ENCODE peak calls at places on chromosomes 13 and 19, in four cellular contexts. J, X, Z and A are unnamed samples. For H3K4me1, the result is how much of the 10 kb centered on the place peaks cover.

GRCh38 chr19:15464394-15465385 is at the start of gene RASAL3:
- DNase-seq in J (no peak), X (no peak), Z (peak), A (no peak)

GRCh38 chr13:107743983-107744382 is 471.4 kb downstream of the LIG4 start:
- DNase-seq in J (no peak), X (no peak), Z (no peak), A (no peak)

GRCh38 chr13:67736646-67737420 is 506.7 kb upstream of the PCDH9 start:
- DNase-seq in J (peak), X (no peak), Z (peak), A (no peak)

GRCh38 chr13:95603887-95604533 is 40.5 kb downstream of the DZIP1 start:
- DNase-seq in J (no peak), X (no peak), Z (no peak), A (no peak)

GRCh38 chr13:48985751-48986150 is 10.0 kb downstream of the FNDC3A start:
- DNase-seq in J (no peak), X (no peak), Z (no peak), A (no peak)

GRCh38 chr19:32397736-32398135 is 7.8 kb upstream of the DPY19L3 start:
- DNase-seq in J (no peak), X (no peak), Z (no peak), A (no peak)

GRCh38 chr13:75514080-75515040 is 23.3 kb downstream of the COMMD6 start:
- DNase-seq in J (no peak), X (no peak), Z (no peak), A (no peak)

GRCh38 chr19:2577722-2578335 is 101.9 kb downstream of the GADD45B start:
- DNase-seq in J (no peak), X (no peak), Z (no peak), A (no peak)

GRCh38 chr13:101467415-101467814 is 14.9 kb downstream of the ITGBL1 start:
- DNase-seq in J (no peak), X (no peak), Z (no peak), A (no peak)

GRCh38 chr13:67299731-67300130 is 69.6 kb upstream of the PCDH9 start:
- DNase-seq in J (no peak), X (no peak), Z (no peak), A (no peak)

GRCh38 chr19:51931921-51932320 is 4.6 kb downstream of the ZNF613 start:
- DNase-seq in J (no peak), X (no peak), Z (peak), A (no peak)

GRCh38 chr19:6717441-6717971 is 2.9 kb downstream of the C3 start:
- DNase-seq in J (no peak), X (no peak), Z (peak), A (no peak)

GRCh38 chr19:45640849-45641273 is 1.7 kb upstream of the EML2 start:
- DNase-seq in J (no peak), X (peak), Z (peak), A (no peak)

GRCh38 chr19:45636902-45637301 is 2.3 kb downstream of the EML2 start:
- DNase-seq in J (no peak), X (peak), Z (no peak), A (no peak)

GRCh38 chr19:45641274-45642105 is 2.3 kb upstream of the EML2 start:
- DNase-seq in J (peak), X (peak), Z (peak), A (no peak)

GRCh38 chr19:45637890-45638667 is 1.1 kb downstream of the EML2 start:
- DNase-seq in J (no peak), X (no peak), Z (peak), A (no peak)

DNA sequence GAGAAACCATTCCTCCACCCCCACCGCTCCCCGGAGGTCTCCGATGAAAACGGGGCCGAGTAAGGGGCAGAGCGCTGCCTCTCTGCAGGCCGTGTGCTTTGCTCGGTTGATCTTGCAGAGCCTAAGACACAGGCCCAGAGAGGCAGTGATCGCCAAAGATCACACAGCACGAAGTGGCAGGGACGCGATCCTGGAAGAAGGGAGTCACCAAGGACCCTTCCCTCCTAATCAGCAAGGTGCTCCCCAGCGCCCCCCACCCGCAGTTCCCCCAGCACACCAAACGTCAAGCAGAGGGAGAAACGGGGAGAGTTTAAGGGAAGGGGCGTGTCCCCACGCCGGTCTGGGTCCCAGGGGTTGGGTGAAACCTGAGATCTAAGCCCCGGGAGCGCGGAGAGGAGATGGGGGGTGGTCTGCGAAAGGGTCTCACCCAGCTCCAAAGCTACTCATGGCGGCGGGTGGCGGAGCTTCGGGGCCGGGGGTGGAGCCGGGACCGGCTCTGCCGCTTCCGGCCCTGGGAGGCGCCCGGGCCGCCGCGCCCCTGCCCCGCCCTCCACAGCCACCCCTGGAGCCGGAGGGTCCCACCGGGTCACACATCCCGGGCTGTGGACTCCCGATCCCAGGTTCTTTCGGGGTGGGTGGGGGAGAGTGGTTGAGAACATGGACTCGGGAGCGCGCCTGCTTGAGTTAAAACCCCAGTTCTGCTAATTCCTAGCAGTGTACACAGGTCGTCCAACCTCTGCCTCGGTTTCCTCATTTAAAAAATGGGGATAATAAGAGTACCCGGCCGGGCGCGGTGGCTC is at the start of gene EML2:
- DNase-seq in J (no peak), X (peak), Z (peak), A (no peak)
- H3K27ac ChIP-seq in J (no peak), X (peak), Z (peak), A (peak)

GRCh38 chr13:51817717-51818116 is 13.8 kb upstream of the DHRS12 start:
- DNase-seq in J (no peak), X (no peak), Z (no peak), A (no peak)

GRCh38 chr13:51815848-51816247 is 11.9 kb upstream of the DHRS12 start:
- DNase-seq in J (no peak), X (no peak), Z (no peak), A (no peak)

GRCh38 chr13:51816604-51817254 is 12.8 kb upstream of the DHRS12 start:
- DNase-seq in J (no peak), X (peak), Z (no peak), A (no peak)

GRCh38 chr13:51814071-51814470 is 10.1 kb upstream of the DHRS12 start:
- DNase-seq in J (no peak), X (no peak), Z (no peak), A (no peak)

DNA sequence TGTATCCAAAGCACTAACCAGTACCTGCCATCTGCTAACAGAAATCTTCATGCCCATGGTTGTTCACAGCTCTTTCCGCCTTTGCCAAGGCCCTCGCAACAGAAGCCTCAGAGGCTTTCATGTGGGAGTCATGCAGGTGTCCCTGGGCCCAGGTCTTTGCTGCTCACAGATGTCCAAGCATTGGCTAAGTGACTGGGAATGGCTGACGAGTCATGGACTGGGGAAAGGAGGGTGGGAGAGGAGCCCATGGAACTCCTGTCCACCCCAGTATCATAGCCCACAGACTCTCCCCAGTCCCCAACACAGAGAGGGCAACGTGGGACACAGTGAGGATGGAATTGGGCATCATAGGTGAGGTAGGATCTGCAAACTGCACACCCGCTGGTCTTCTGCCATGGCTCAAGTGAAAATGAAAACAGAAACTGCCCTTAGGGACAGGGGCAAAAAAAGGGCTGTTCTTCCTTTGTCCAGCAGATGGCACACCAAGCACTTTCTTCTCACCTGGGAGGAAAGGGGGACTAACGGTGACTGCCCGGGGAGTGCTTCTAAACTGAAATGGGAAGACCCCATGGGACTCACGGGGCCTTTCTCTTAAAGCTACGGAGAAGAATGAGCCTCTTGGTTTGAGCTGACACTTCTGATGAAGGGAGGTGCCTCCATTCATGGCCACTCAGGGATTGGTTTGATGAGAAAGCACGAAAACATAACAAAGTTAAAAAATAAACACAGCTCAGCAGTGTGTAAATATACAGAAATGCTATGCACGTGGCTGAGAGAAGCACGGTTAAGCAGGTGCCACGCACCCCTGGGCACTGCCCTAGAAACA is 11.1 kb upstream of the DHRS12 start:
- DNase-seq in J (no peak), X (peak), Z (peak), A (no peak)
- H3K4me1 ChIP-seq in J (under half), X (under half), Z (under half), A (under half)

GRCh38 chr19:29389495-29389894 is 136.3 kb upstream of the VSTM2B start:
- DNase-seq in J (no peak), X (no peak), Z (no peak), A (no peak)
- TF ChIP-seq POLR2AphosphoS5 in J (no peak), X (no peak), Z (no peak), A (no peak)

GRCh38 chr13:46097015-46097414 is 7.8 kb downstream of the CPB2 start:
- DNase-seq in J (no peak), X (no peak), Z (no peak), A (no peak)
- H3K27ac ChIP-seq in J (no peak), X (no peak), Z (no peak), A (no peak)

GRCh38 chr19:29598496-29598895 is 7.6 kb upstream of the POP4 start:
- DNase-seq in J (no peak), X (no peak), Z (no peak), A (no peak)
- H3K4me1 ChIP-seq in J (under half), X (under half), Z (under half), A (under half)